ENCODE peak calls at places on chromosomes 1 and 21, in five cellular contexts. O, Q, R, H and V are unnamed samples.

GRCh38 chr1:156846643-156847042 is 12.3 kb downstream of the INSRR start:
- DNase-seq in R (no peak), H (no peak), Q (no peak), O (no peak), V (no peak)

GRCh38 chr1:158285756-158286241 is 3.9 kb upstream of the CD1C start:
- DNase-seq in R (no peak), O (peak; percentile 7), H (no peak), Q (peak; percentile 11), V (no peak)

GRCh38 chr1:112896783-112897182 is 59.2 kb downstream of the SLC16A1 start:
- DNase-seq in R (no peak), H (no peak), O (no peak), Q (no peak), V (no peak)

GRCh38 chr1:117657031-117657430 is 51.2 kb downstream of the TENT5C start:
- DNase-seq in O (peak; percentile 93), R (no peak), H (peak; percentile 84), Q (no peak), V (no peak)

GRCh38 chr1:36080236-36080635 is 3.7 kb upstream of the TEKT2 start:
- DNase-seq in R (no peak), H (no peak), O (no peak), Q (no peak), V (no peak)

GRCh38 chr1:113223546-113223945 is 150.5 kb downstream of the LRIG2 start:
- DNase-seq in Q (no peak), O (no peak), H (no peak), R (no peak), V (no peak)

GRCh38 chr1:10108948-10109347 is 76.2 kb downstream of the UBE4B start:
- DNase-seq in O (no peak), R (no peak), Q (no peak), H (no peak), V (no peak)

GRCh38 chr21:42421018-42421793 is 17.5 kb downstream of the UBASH3A start:
- DNase-seq in H (no peak), O (no peak), R (no peak), Q (no peak), V (no peak)